ENCODE peak calls at places on chromosomes 5 and 9, in nine cellular contexts. X is effector memory CD8-positive, alpha-beta T cell; N is fibroblast of pulmonary artery; F is ureter; C is iPS DF 19.7; I is tibial artery; L is GM13976; D is AG04450; K is stomach. H is an unnamed sample.

GRCh38 chr5:163089233-163089632 is 348.2 kb upstream of the CCNG1 start:
- DNase-seq in F (no peak), N (no peak), C (no peak), K (no peak), D (no peak), I (no peak), L (no peak), X (no peak), H (no peak)

GRCh38 chr9:112496074-112496722 is 9.6 kb downstream of the KIAA1958 start:
- DNase-seq in D (no peak), F (no peak), K (no peak), I (no peak), N (no peak), X (no peak), C (no peak), L (no peak), H (no peak)

GRCh38 chr5:177435847-177436536 is 9.5 kb downstream of the GRK6 start:
- DNase-seq in F (no peak), C (no peak), K (no peak), L (no peak), D (no peak), N (no peak), I (no peak), X (no peak), H (no peak)

GRCh38 chr9:124033967-124034366 is 22.4 kb downstream of the LHX2 start:
- DNase-seq in D (no peak), K (no peak), C (no peak), N (no peak), L (no peak), F (no peak), I (no peak), X (no peak), H (no peak)

GRCh38 chr5:41240985-41241384 is 27.7 kb upstream of the C6 start:
- DNase-seq in C (no peak), D (no peak), L (no peak), N (no peak), K (no peak), I (no peak), F (no peak), X (no peak), H (no peak)

GRCh38 chr9:133254471-133254870 is 20.5 kb downstream of the ABO start:
- DNase-seq in D (no peak), C (no peak), K (no peak), L (no peak), X (no peak), N (no peak), I (no peak), F (no peak), H (no peak)

GRCh38 chr5:64453405-64453804 is 52.4 kb upstream of the RGS7BP start:
- DNase-seq in K (no peak), D (no peak), N (no peak), I (no peak), C (no peak), L (no peak), X (no peak), F (no peak), H (no peak)

GRCh38 chr5:67301285-67301904 is 104.8 kb upstream of the CD180 start:
- DNase-seq in I (peak; percentile 94), X (no peak), L (no peak), N (peak; percentile 98), C (no peak), D (peak; percentile 30), K (peak; percentile 38), F (peak; percentile 68), H (peak; percentile 65)

GRCh38 chr9:110626109-110626829 is 42.3 kb upstream of the MUSK start:
- DNase-seq in X (no peak), N (peak; percentile 87), D (peak; percentile 81), K (no peak), L (no peak), I (no peak), C (no peak), F (no peak), H (no peak)

GRCh38 chr9:128770286-128770685 is 1.4 kb downstream of the ZER1 start:
- DNase-seq in N (no peak), X (no peak), L (no peak), K (no peak), C (no peak), I (no peak), D (no peak), F (no peak), H (no peak)

GRCh38 chr5:94884294-94884693 is 265.8 kb downstream of the SLF1 start:
- DNase-seq in L (no peak), C (no peak), X (no peak), F (no peak), K (no peak), I (no peak), N (no peak), D (no peak), H (no peak)

GRCh38 chr9:132346177-132346576 is 8.6 kb downstream of the SETX start:
- DNase-seq in N (no peak), I (no peak), K (no peak), F (no peak), D (no peak), X (no peak), L (no peak), C (no peak), H (no peak)

GRCh38 chr5:15474143-15474719 is 25.7 kb upstream of the FBXL7 start:
- DNase-seq in C (no peak), F (no peak), L (no peak), N (no peak), I (no peak), X (no peak), D (no peak), K (no peak), H (no peak)

GRCh38 chr5:106288977-106289376 is 1381.8 kb downstream of the EFNA5 start:
- DNase-seq in D (no peak), N (peak; percentile 13), C (no peak), X (no peak), I (no peak), K (no peak), F (no peak), L (no peak), H (no peak)

GRCh38 chr5:149080294-149080693 is 17.4 kb upstream of the SH3TC2 start:
- DNase-seq in F (no peak), X (no peak), I (no peak), L (no peak), C (no peak), K (no peak), D (no peak), N (no peak), H (no peak)

GRCh38 chr5:154284433-154284832 is 93.9 kb downstream of the GALNT10 start:
- DNase-seq in C (no peak), L (peak; percentile 41), N (no peak), X (no peak), I (no peak), D (no peak), K (no peak), F (no peak), H (no peak)

GRCh38 chr9:136840877-136841645 is 1.2 kb upstream of the AJM1 start:
- DNase-seq in N (peak; percentile 44), D (peak; percentile 38), I (no peak), L (no peak), C (no peak), X (no peak), K (peak; percentile 86), F (no peak), H (no peak)

GRCh38 chr5:178389031-178389729 is 156.6 kb upstream of the PHYKPL start:
- DNase-seq in D (no peak), X (no peak), F (no peak), I (no peak), C (no peak), L (no peak), K (peak; percentile 22), N (no peak), H (no peak)

GRCh38 chr9:98207606-98208005 is 15.2 kb upstream of the CORO2A start:
- DNase-seq in K (no peak), L (no peak), X (no peak), C (no peak), I (no peak), N (no peak), D (no peak), F (no peak), H (no peak)

GRCh38 chr5:173925449-173926071 is 37.4 kb downstream of the CPEB4 start:
- DNase-seq in F (no peak), D (no peak), I (peak; percentile 35), L (peak; percentile 32), K (no peak), N (peak; percentile 69), C (no peak), X (peak; percentile 32), H (no peak)

GRCh38 chr9:120921751-120922181 is 4.8 kb downstream of the TRAF1 start:
- DNase-seq in I (no peak), C (no peak), K (no peak), D (no peak), F (no peak), N (no peak), L (peak; percentile 27), X (no peak), H (no peak)

GRCh38 chr9:134560654-134561053 is 80.9 kb upstream of the COL5A1 start:
- DNase-seq in D (no peak), X (no peak), K (no peak), N (no peak), L (no peak), C (no peak), I (no peak), F (peak; percentile 5), H (no peak)

H was measured in HFF-Myc.